ENCODE peak calls at places on chromosome 1, in seven cellular contexts. L is GM13976; R is pancreas; Y is adrenal gland; C is heart left ventricle; M is CD8-positive, alpha-beta T cell; B is Peyer's patch. H is an unnamed sample.

GRCh38 chr1:153032677-153033308 is 1.8 kb downstream of the SPRR1B start:
- DNase-seq in L (peak; percentile 21), R (no peak), Y (peak; percentile 40), C (no peak), M (no peak), B (no peak), H (no peak)

GRCh38 chr1:42178249-42178648 is 13.7 kb upstream of the GUCA2A start:
- DNase-seq in L (no peak), R (no peak), Y (no peak), C (no peak), M (no peak), B (no peak), H (no peak)

GRCh38 chr1:229950020-229950419 is 117.0 kb upstream of the GALNT2 start:
- DNase-seq in L (no peak), R (no peak), Y (no peak), C (no peak), M (no peak), B (no peak), H (no peak)

GRCh38 chr1:202007703-202008489 is 2.5 kb upstream of the ELF3 start:
- DNase-seq in L (no peak), R (peak; percentile 81), Y (no peak), C (no peak), M (no peak), B (no peak), H (no peak)

GRCh38 chr1:91529856-91530255 is 29.2 kb downstream of the CDC7 start:
- DNase-seq in L (no peak), R (no peak), Y (peak; percentile 56), C (no peak), M (no peak), B (no peak), H (no peak)

GRCh38 chr1:39973503-39974135 is 18.7 kb downstream of the MFSD2A start:
- DNase-seq in L (peak; percentile 85), R (peak; percentile 53), Y (peak; percentile 84), C (peak; percentile 85), M (peak; percentile 84), B (peak; percentile 71), H (peak; percentile 83)

GRCh38 chr1:185939142-185939541 is 205.0 kb downstream of the HMCN1 start:
- DNase-seq in L (no peak), R (no peak), Y (no peak), C (no peak), M (no peak), B (no peak), H (no peak)

GRCh38 chr1:59393211-59394180 is 96.6 kb downstream of the FGGY start:
- DNase-seq in L (no peak), R (peak; percentile 61), Y (peak; percentile 60), C (peak; percentile 76), M (no peak), B (no peak), H (no peak)

GRCh38 chr1:53068314-53069084 is 6.5 kb downstream of the PODN start:
- DNase-seq in L (peak; percentile 18), R (no peak), Y (no peak), C (peak; percentile 19), M (peak; percentile 15), B (no peak), H (no peak)

GRCh38 chr1:5937373-5937857 is 54.8 kb downstream of the NPHP4 start:
- DNase-seq in L (no peak), R (no peak), Y (no peak), C (no peak), M (no peak), B (no peak), H (no peak)

GRCh38 chr1:244442850-244443249 is 8.9 kb downstream of the ADSS2 start:
- DNase-seq in L (no peak), R (no peak), Y (no peak), C (no peak), M (no peak), B (no peak), H (no peak)

GRCh38 chr1:204659061-204659460 is 26.5 kb downstream of the LRRN2 start:
- DNase-seq in L (no peak), R (no peak), Y (no peak), C (no peak), M (no peak), B (no peak), H (no peak)

GRCh38 chr1:18913065-18913502 is 10.7 kb upstream of the ALDH4A1 start:
- DNase-seq in L (peak; percentile 93), R (peak; percentile 64), Y (peak; percentile 91), C (peak; percentile 92), M (peak; percentile 84), B (peak; percentile 78), H (peak; percentile 91)

GRCh38 chr1:198167436-198167934 is 10.7 kb downstream of the NEK7 start:
- DNase-seq in L (peak; percentile 13), R (no peak), Y (no peak), C (no peak), M (peak; percentile 64), B (no peak), H (peak; percentile 17)

GRCh38 chr1:145959957-145960467 is 2.2 kb upstream of the LIX1L start:
- DNase-seq in L (no peak), R (no peak), Y (no peak), C (no peak), M (no peak), B (no peak), H (no peak)

GRCh38 chr1:238242156-238242555 is 351.4 kb upstream of the ZP4 start:
- DNase-seq in L (no peak), R (no peak), Y (no peak), C (no peak), M (no peak), B (no peak), H (no peak)

GRCh38 chr1:222768592-222768991 is 31.6 kb downstream of the FAM177B start:
- DNase-seq in L (no peak), R (no peak), Y (no peak), C (no peak), M (no peak), B (no peak), H (no peak)

GRCh38 chr1:222767152-222767571 is 30.2 kb downstream of the FAM177B start:
- DNase-seq in L (no peak), R (no peak), Y (no peak), C (no peak), M (no peak), B (no peak), H (no peak)

GRCh38 chr1:222769968-222770620 is 33.1 kb downstream of the FAM177B start:
- DNase-seq in L (no peak), R (no peak), Y (no peak), C (no peak), M (no peak), B (no peak), H (no peak)

DNA sequence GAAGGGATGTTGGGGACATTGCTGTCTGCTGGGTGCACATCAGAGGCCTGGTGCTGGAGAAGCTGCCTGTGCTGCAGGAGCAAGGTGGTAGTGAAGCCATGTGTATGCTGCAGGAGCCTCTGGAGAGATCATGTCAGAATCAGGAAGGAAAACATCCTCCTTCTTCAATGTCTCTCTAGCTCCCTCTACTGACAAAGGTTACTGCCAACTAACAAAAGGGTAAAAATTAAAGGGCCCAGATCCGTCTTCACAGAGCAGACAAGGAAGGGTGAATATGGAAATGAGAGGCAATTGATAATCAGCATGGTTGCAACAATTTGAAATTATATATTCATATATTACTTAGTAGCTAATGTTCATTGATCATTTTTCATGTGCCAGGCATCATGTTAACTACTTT is 32.2 kb downstream of the FAM177B start:
- DNase-seq in L (no peak), R (no peak), Y (no peak), C (no peak), M (no peak), B (no peak), H (no peak)
- TF ChIP-seq CTCF in L (no peak), R (no peak), Y (no peak), C (no peak), M (no peak), B (no peak), H (no peak)

GRCh38 chr1:235779770-235780169 is 86.9 kb downstream of the LYST start:
- DNase-seq in L (no peak), R (no peak), Y (no peak), C (no peak), M (no peak), B (no peak), H (no peak)

GRCh38 chr1:235781807-235782206 is 84.9 kb downstream of the LYST start:
- DNase-seq in L (no peak), R (no peak), Y (no peak), C (no peak), M (no peak), B (no peak), H (no peak)

GRCh38 chr1:235784950-235785349 is 81.8 kb downstream of the LYST start:
- DNase-seq in L (no peak), R (no peak), Y (no peak), C (no peak), M (no peak), B (no peak), H (no peak)

DNA sequence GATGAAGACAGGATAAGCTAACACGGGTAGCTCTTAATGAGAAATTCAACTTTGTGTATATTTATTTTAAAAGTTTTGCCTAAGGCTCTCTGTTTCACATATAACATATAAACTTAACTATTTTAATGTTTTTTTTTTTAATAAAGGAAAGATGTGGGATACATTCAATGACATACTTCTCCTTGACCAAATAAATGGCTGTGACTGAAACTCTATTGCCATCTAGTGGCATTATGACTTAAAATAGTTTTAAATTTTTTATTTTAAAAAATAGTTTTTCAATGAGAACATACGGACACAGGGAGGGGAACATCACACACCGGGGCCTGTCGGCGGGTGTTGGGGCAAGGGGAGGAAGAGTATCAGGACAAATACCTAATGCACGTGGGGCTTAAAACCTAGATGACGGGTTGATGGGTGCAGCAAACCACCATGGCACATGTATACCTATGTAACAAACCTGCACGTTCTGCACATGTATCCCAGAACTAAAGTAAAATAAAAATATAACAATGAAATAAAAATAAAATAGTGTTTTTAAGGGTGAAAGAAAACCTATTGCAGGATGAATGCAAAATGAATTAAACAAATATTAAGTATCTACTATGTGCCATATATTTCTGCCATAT is 83.4 kb downstream of the LYST start:
- DNase-seq in L (peak; percentile 12), R (no peak), Y (no peak), C (no peak), M (no peak), B (no peak), H (no peak)
- TF ChIP-seq CTCF in L (no peak), R (peak; percentile 28), Y (peak; percentile 50), C (peak; percentile 36), M (peak; percentile 63), B (no peak), H (no peak)

GRCh38 chr1:233343262-233343661 is 15.7 kb downstream of the MAP3K21 start:
- DNase-seq in L (no peak), R (peak; percentile 66), Y (no peak), C (no peak), M (no peak), B (no peak), H (no peak)
- TF ChIP-seq CTCF in L (no peak), R (no peak), Y (no peak), C (no peak), M (no peak), B (no peak), H (no peak)

GRCh38 chr1:162856260-162856659 is 4.7 kb downstream of the CCDC190 start:
- DNase-seq in L (no peak), R (no peak), Y (no peak), C (no peak), M (no peak), B (no peak), H (no peak)

GRCh38 chr1:162857850-162858249 is 3.1 kb downstream of the CCDC190 start:
- DNase-seq in L (no peak), R (no peak), Y (no peak), C (no peak), M (no peak), B (no peak), H (no peak)

GRCh38 chr1:162859210-162859609 is 1.8 kb downstream of the CCDC190 start:
- DNase-seq in L (no peak), R (no peak), Y (no peak), C (no peak), M (no peak), B (no peak), H (no peak)

GRCh38 chr1:162854245-162854860 is 6.6 kb downstream of the CCDC190 start:
- DNase-seq in L (peak; percentile 66), R (peak; percentile 45), Y (peak; percentile 73), C (no peak), M (peak; percentile 57), B (peak; percentile 39), H (peak; percentile 53)

GRCh38 chr1:162855461-162856150 is 5.4 kb downstream of the CCDC190 start:
- DNase-seq in L (no peak), R (no peak), Y (no peak), C (no peak), M (no peak), B (no peak), H (no peak)
- TF ChIP-seq CTCF in L (no peak), R (no peak), Y (no peak), C (no peak), M (no peak), B (no peak), H (no peak)